ENCODE peak calls at places on chromosomes 16 and 17, in eight cellular contexts. B, A, C, R, K, Y, D and N are unnamed samples.

GRCh38 chr17:39018267-39019134 is 51.3 kb upstream of the FBXO47 start:
- DNase-seq in B (no peak), K (no peak), R (no peak), A (peak), D (no peak), Y (no peak), C (no peak), N (no peak)

GRCh38 chr16:67767953-67768352 is 38.4 kb downstream of the RANBP10 start:
- DNase-seq in A (no peak), Y (peak), R (no peak), K (no peak), D (peak), C (no peak), B (peak), N (no peak)

GRCh38 chr17:30379303-30380105 is 777 bp downstream of the CPD start:
- DNase-seq in Y (no peak), A (peak), B (no peak), R (peak), C (peak), K (no peak), D (no peak), N (no peak)

GRCh38 chr16:58022601-58023371 is 2.8 kb upstream of the MMP15 start:
- DNase-seq in Y (peak), R (peak), B (peak), D (peak), C (no peak), A (peak), K (no peak), N (no peak)

GRCh38 chr16:4415538-4416199 is 727 bp downstream of the CORO7 start:
- DNase-seq in R (peak), Y (peak), B (peak), A (peak), D (no peak), K (peak), C (peak), N (no peak)

GRCh38 chr16:68022278-68022727 is 729 bp downstream of the DDX28 start:
- DNase-seq in R (no peak), B (no peak), Y (no peak), C (no peak), D (no peak), K (no peak), A (no peak), N (no peak)

GRCh38 chr16:46857261-46857962 is 26.4 kb upstream of the C16orf87 start:
- DNase-seq in R (peak), A (no peak), D (peak), Y (peak), C (peak), B (peak), K (no peak), N (no peak)

GRCh38 chr17:7807206-7807605 is 26.8 kb upstream of the KDM6B start:
- DNase-seq in D (no peak), R (no peak), K (no peak), C (no peak), A (no peak), B (no peak), Y (no peak), N (no peak)

GRCh38 chr17:22492331-22492730 is 800.0 kb downstream of the KCNJ18 start:
- DNase-seq in R (no peak), C (no peak), D (no peak), B (no peak), Y (no peak), K (no peak), A (no peak), N (no peak)

GRCh38 chr17:39209317-39210092 is 9.4 kb downstream of the RPL19 start:
- DNase-seq in B (no peak), R (peak), A (peak), D (no peak), C (peak), Y (peak), K (peak), N (peak)

GRCh38 chr17:12665263-12666210 is at the start of gene MYOCD:
- DNase-seq in R (peak), C (peak), A (peak), D (no peak), Y (peak), B (no peak), K (no peak), N (no peak)

GRCh38 chr17:46774108-46774737 is 44.3 kb downstream of the WNT3 start:
- DNase-seq in Y (no peak), C (no peak), B (no peak), R (no peak), K (no peak), D (no peak), A (no peak), N (no peak)

GRCh38 chr17:16371742-16372141 is 9.1 kb upstream of the UBB start:
- DNase-seq in Y (no peak), C (no peak), K (no peak), A (no peak), D (peak), R (no peak), B (peak), N (no peak)

GRCh38 chr16:68369697-68370096 is 58.9 kb downstream of the PRMT7 start:
- DNase-seq in R (no peak), C (no peak), D (no peak), A (no peak), Y (no peak), B (no peak), K (no peak), N (no peak)

GRCh38 chr16:897701-898100 is 73.1 kb downstream of the LMF1 start:
- DNase-seq in D (no peak), K (no peak), B (no peak), A (no peak), Y (no peak), C (no peak), R (no peak), N (no peak)

GRCh38 chr17:74532115-74532514 is 840 bp upstream of the CD300LB start:
- DNase-seq in R (peak), K (peak), Y (no peak), C (no peak), B (no peak), D (no peak), A (peak), N (peak)

GRCh38 chr16:54280751-54281150 is 5.8 kb downstream of the IRX3 start:
- DNase-seq in R (no peak), Y (no peak), A (peak), C (no peak), K (no peak), B (no peak), D (peak), N (no peak)

GRCh38 chr16:51399908-51400670 is 249.0 kb upstream of the SALL1 start:
- DNase-seq in C (no peak), B (no peak), A (peak), R (no peak), K (no peak), D (no peak), Y (no peak), N (no peak)

GRCh38 chr17:61897548-61898180 is 30.1 kb downstream of the INTS2 start:
- DNase-seq in K (no peak), C (peak), A (peak), D (no peak), R (no peak), B (no peak), Y (no peak), N (no peak)

GRCh38 chr16:77113835-77114234 is 77.2 kb upstream of the MON1B start:
- DNase-seq in K (no peak), C (no peak), Y (no peak), A (no peak), B (no peak), R (no peak), D (no peak), N (no peak)

GRCh38 chr16:49833055-49833454 is 22.9 kb downstream of the ZNF423 start:
- DNase-seq in Y (peak), R (peak), C (no peak), B (no peak), A (no peak), D (no peak), K (no peak), N (peak)

GRCh38 chr16:17347624-17348023 is 123.1 kb downstream of the XYLT1 start:
- DNase-seq in K (no peak), Y (no peak), A (no peak), C (no peak), B (no peak), D (no peak), R (no peak), N (no peak)

GRCh38 chr17:45146166-45146565 is 2.1 kb upstream of the HEXIM1 start:
- DNase-seq in D (no peak), B (no peak), R (no peak), K (no peak), A (no peak), Y (no peak), C (no peak), N (no peak)

GRCh38 chr16:62036101-62036806 is at the start of gene CDH8:
- DNase-seq in D (peak), K (no peak), R (no peak), B (no peak), A (peak), C (peak), Y (peak), N (no peak)

GRCh38 chr16:57474671-57475661 is 11.3 kb downstream of the DOK4 start:
- DNase-seq in D (no peak), K (no peak), B (no peak), Y (no peak), R (no peak), A (no peak), C (no peak), N (no peak)

GRCh38 chr16:3461120-3461519 is 17.6 kb downstream of the NAA60 start:
- DNase-seq in R (no peak), Y (no peak), D (no peak), B (no peak), A (peak), K (peak), C (peak), N (no peak)

GRCh38 chr17:30324723-30325122 is 9.1 kb downstream of the TMIGD1 start:
- DNase-seq in B (no peak), A (no peak), K (no peak), C (no peak), Y (no peak), D (no peak), R (no peak), N (no peak)

GRCh38 chr17:59746849-59747445 is 39.5 kb downstream of the VMP1 start:
- DNase-seq in A (peak), K (no peak), R (no peak), B (peak), Y (peak), C (peak), D (no peak), N (no peak)

GRCh38 chr16:88539652-88540345 is 30.4 kb upstream of the ZC3H18 start:
- DNase-seq in A (peak), B (no peak), D (no peak), Y (no peak), C (no peak), K (no peak), R (no peak), N (no peak)

GRCh38 chr17:47203984-47204721 is 5.0 kb upstream of the MYL4 start:
- DNase-seq in A (no peak), R (no peak), D (peak), K (peak), Y (no peak), C (no peak), B (no peak), N (no peak)

GRCh38 chr16:64705443-64705842 is 416.4 kb downstream of the CDH11 start:
- DNase-seq in R (no peak), D (no peak), B (no peak), A (no peak), C (no peak), Y (no peak), K (no peak), N (no peak)

GRCh38 chr17:36602030-36602737 is 801 bp downstream of the MRM1 start:
- DNase-seq in B (peak), C (peak), K (no peak), D (no peak), R (peak), A (peak), Y (peak), N (no peak)

GRCh38 chr17:38430316-38430715 is 2.1 kb downstream of the ARHGAP23 start:
- DNase-seq in D (no peak), C (no peak), A (no peak), R (no peak), K (no peak), B (no peak), Y (no peak), N (no peak)

GRCh38 chr16:77374384-77374783 is 60.5 kb downstream of the ADAMTS18 start:
- DNase-seq in D (peak), C (no peak), Y (peak), A (peak), R (no peak), K (no peak), B (peak), N (no peak)

GRCh38 chr17:31068291-31068690 is 26.5 kb upstream of the NF1 start:
- DNase-seq in D (peak), Y (peak), K (peak), B (peak), C (peak), R (peak), A (peak), N (no peak)

GRCh38 chr16:11391576-11391975 is 46.3 kb downstream of the RMI2 start:
- DNase-seq in B (peak), C (no peak), K (no peak), R (no peak), D (no peak), Y (peak), A (no peak), N (no peak)

GRCh38 chr17:36591434-36592315 is at the start of gene DHRS11:
- DNase-seq in R (peak), K (peak), C (peak), Y (peak), D (peak), A (peak), B (peak), N (peak)

GRCh38 chr16:50047864-50048263 is 17.9 kb upstream of the HEATR3 start:
- DNase-seq in B (no peak), D (no peak), A (no peak), R (no peak), Y (no peak), K (no peak), C (no peak), N (no peak)

GRCh38 chr17:35314415-35315216 is 58.8 kb downstream of the SLFN11 start:
- DNase-seq in Y (no peak), B (no peak), R (no peak), C (no peak), A (peak), D (peak), K (no peak), N (no peak)

GRCh38 chr17:75720656-75721462 is at the start of gene ITGB4:
- DNase-seq in K (peak), D (peak), R (peak), A (peak), Y (peak), C (peak), B (peak), N (no peak)
- H3K27ac ChIP-seq in K (no peak), D (peak), R (peak), A (no peak), Y (peak), C (no peak), B (peak), N (peak)

GRCh38 chr17:80192268-80192667 is 22.4 kb downstream of the CARD14 start:
- DNase-seq in B (no peak), D (peak), C (no peak), K (no peak), A (no peak), R (no peak), Y (no peak), N (peak)
- H3K27ac ChIP-seq in B (no peak), D (no peak), C (no peak), K (no peak), A (no peak), R (no peak), Y (no peak), N (no peak)

GRCh38 chr16:19699472-19699871 is 18.6 kb downstream of the KNOP1 start:
- DNase-seq in D (no peak), A (no peak), C (no peak), K (no peak), B (no peak), R (no peak), Y (no peak), N (no peak)
- H3K27ac ChIP-seq in D (no peak), A (no peak), C (no peak), K (no peak), B (no peak), R (peak), Y (peak), N (peak)

GRCh38 chr17:58249270-58250133 is 11.1 kb downstream of the LPO start:
- DNase-seq in A (peak), R (peak), Y (peak), C (peak), D (peak), K (peak), B (peak), N (peak)
- H3K27ac ChIP-seq in A (no peak), R (no peak), Y (no peak), C (no peak), D (no peak), K (no peak), B (no peak), N (no peak)

GRCh38 chr16:2035431-2036199 is 8.9 kb downstream of the NHERF2 start:
- DNase-seq in K (no peak), C (peak), Y (peak), A (no peak), R (peak), D (no peak), B (peak), N (no peak)

GRCh38 chr16:2036200-2036966 is 9.7 kb downstream of the NHERF2 start:
- DNase-seq in B (no peak), Y (no peak), D (no peak), R (no peak), C (no peak), K (no peak), A (no peak), N (no peak)

GRCh38 chr16:2038359-2039285 is 9.0 kb downstream of the NTHL1 start:
- DNase-seq in K (no peak), Y (peak), B (no peak), A (no peak), D (no peak), R (peak), C (no peak), N (no peak)

GRCh38 chr16:2037631-2038358 is 9.8 kb downstream of the NTHL1 start:
- DNase-seq in Y (no peak), D (no peak), C (no peak), R (no peak), K (no peak), B (no peak), A (no peak), N (no peak)

DNA sequence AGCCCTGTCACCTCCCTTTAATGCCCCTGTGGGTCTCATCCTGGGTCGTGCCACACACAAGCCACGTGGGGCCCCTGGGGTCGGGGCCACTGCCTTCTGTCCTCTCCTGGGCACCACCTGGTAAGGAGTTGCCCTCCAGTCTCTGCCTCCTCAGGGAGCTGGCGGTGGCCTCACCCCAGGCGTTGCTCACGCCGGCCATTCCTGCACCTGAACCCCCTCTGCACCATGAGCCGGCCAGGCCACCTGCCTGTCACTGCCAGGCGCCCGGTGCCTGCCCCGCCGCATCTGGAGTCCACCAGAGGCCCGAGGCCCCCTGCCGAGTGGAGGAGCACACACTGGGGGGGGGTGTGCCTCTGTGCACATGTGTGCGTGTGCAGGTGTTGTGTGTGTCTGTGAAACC is 10.4 kb downstream of the NHERF2 start:
- DNase-seq in A (no peak), R (no peak), C (no peak), K (no peak), B (no peak), D (no peak), Y (no peak), N (no peak)
- H3K27ac ChIP-seq in A (no peak), R (no peak), C (no peak), K (no peak), B (no peak), D (no peak), Y (peak), N (peak)

GRCh38 chr17:56914641-56915263 is 903 bp upstream of the TRIM25 start:
- DNase-seq in Y (peak), D (no peak), R (peak), K (no peak), B (peak), A (no peak), C (no peak), N (no peak)

GRCh38 chr17:56913000-56913866 is 616 bp downstream of the TRIM25 start:
- DNase-seq in B (peak), C (peak), A (peak), R (peak), K (no peak), D (no peak), Y (peak), N (no peak)

GRCh38 chr17:56910509-56911235 is 3.2 kb downstream of the TRIM25 start:
- DNase-seq in A (no peak), D (no peak), K (no peak), R (no peak), Y (no peak), C (no peak), B (no peak), N (no peak)

GRCh38 chr17:56913867-56914640 is at the start of gene TRIM25:
- DNase-seq in D (peak), K (peak), Y (peak), A (peak), C (peak), R (peak), B (peak), N (peak)

DNA sequence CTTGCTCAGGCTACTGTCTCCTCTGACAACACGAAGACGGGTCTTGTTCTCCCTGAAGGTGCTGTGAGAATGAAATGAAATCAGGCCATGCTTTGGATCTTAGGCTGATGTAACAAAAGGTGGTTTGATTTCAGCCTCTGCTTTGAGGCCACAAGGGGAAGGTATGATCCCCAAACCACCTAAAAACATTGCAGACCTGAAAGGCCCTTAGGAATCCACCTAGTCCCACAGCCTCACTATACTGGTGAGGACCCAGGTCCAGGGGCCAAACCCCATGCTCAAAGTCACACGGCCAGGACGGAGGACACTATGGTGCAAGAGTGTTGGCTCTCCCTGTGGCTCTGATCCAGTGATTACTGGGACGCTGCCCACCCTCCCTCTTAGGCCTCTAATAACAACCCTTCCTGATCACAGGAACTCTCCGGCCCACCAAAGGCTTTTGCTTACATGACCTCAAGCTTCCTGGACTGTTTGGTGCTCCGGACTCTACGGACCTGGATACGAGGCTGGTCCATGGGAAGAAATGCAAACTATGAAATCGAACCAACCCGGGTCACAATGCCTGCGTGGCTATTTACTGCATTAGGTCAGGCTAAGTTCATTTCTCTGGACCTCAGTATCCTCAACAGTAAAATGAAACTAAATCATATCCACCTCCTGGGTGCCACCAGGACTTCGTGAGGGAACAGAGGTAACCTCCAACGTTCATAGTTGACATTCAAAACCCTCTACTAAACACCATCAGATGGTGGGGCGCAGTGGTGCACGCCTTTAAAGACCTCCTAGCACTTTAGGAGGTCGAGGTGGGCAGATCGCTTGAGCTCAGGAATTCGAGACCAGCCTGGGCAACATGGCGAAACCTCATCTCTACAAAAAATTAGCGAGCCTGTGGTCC is 1.5 kb downstream of the TRIM25 start:
- DNase-seq in K (no peak), D (no peak), C (no peak), B (peak), R (peak), A (no peak), Y (no peak), N (peak)
- H3K27ac ChIP-seq in K (peak), D (peak), C (no peak), B (no peak), R (peak), A (no peak), Y (peak), N (peak)

GRCh38 chr17:81556863-81557262 is 4.7 kb upstream of the FAAP100 start:
- DNase-seq in A (no peak), D (no peak), C (no peak), K (no peak), R (peak), B (no peak), Y (no peak), N (no peak)
- H3K27ac ChIP-seq in A (no peak), D (no peak), C (no peak), K (no peak), R (no peak), B (no peak), Y (peak), N (peak)

DNA sequence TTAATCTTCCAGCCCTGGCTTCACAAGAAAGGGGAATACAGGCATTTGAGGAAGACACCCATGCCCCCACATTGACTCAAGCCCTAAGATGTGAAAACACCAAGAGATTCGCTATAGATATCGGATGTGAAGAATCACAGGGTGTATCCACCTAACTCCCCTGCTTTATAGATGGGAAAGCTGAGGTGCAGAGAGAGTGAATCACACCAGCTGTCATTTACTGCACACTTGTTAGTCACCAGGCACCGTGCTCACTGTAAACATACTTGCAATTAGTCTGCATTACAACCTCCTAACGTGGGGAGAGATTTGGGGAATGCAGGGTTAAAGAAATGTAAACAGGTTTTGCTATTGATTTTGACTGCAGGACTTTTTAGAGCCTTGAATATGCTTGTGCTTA is 325.5 kb downstream of the C16orf95 start:
- DNase-seq in D (peak), Y (no peak), C (no peak), R (no peak), A (no peak), B (peak), K (no peak), N (no peak)
- H3K27ac ChIP-seq in D (no peak), Y (no peak), C (no peak), R (no peak), A (no peak), B (no peak), K (no peak), N (no peak)